ENCODE peak calls at places on chromosome 9, in seven cellular contexts. I, L, F, B, W, Y and T are unnamed samples.

GRCh38 chr9:98921740-98922139 is 22.0 kb upstream of the COL15A1 start:
- DNase-seq in L (no peak), B (no peak), I (no peak), F (no peak), W (no peak), Y (no peak), T (no peak)

GRCh38 chr9:2015581-2016410 is 649 bp downstream of the SMARCA2 start:
- DNase-seq in L (peak; percentile 62), Y (peak; percentile 87), W (peak; percentile 72), I (no peak), B (peak; percentile 54), F (peak; percentile 44), T (peak; percentile 87)

GRCh38 chr9:40935336-40935735 is 193.1 kb downstream of the FOXD4L6 start:
- DNase-seq in Y (peak; percentile 77), I (no peak), W (no peak), L (no peak), F (no peak), B (no peak), T (no peak)

GRCh38 chr9:101504188-101504587 is 29.5 kb upstream of the RNF20 start:
- DNase-seq in I (no peak), F (no peak), Y (no peak), B (no peak), L (no peak), W (no peak), T (no peak)

GRCh38 chr9:124810513-124811355 is 33.8 kb downstream of the OLFML2A start:
- DNase-seq in W (no peak), Y (no peak), F (no peak), B (peak; percentile 73), I (peak; percentile 70), L (no peak), T (no peak)

GRCh38 chr9:133507246-133507965 is 17.4 kb downstream of the MYMK start:
- DNase-seq in B (no peak), L (no peak), F (no peak), Y (no peak), W (no peak), I (no peak), T (no peak)

GRCh38 chr9:83962165-83962564 is 17.9 kb downstream of the HNRNPK start:
- DNase-seq in W (no peak), Y (no peak), I (peak; percentile 14), B (no peak), L (no peak), F (no peak), T (no peak)

GRCh38 chr9:16986441-16987387 is 116.2 kb upstream of the BNC2 start:
- DNase-seq in W (no peak), L (no peak), I (no peak), B (peak; percentile 77), F (no peak), Y (no peak), T (no peak)

GRCh38 chr9:131776473-131776872 is 36.6 kb upstream of the RAPGEF1 start:
- DNase-seq in F (no peak), Y (no peak), L (peak; percentile 31), W (no peak), B (no peak), I (peak; percentile 4), T (no peak)